ENCODE peak calls at places on chromosomes 11 and 22, in ten cellular contexts. One of them, this sample, is unnamed.
A peak's percentile ranks its signal among the peaks of the same experiment; 100 is the strongest.

GRCh38 chr11:24496728-24497396 is at the start of gene LUZP2:
- DNase-seq in H9: peak; percentile 77
- DNase-seq in OCI-LY7: no peak
- DNase-seq in lung: no peak
- DNase-seq in body of pancreas: peak; percentile 15
- DNase-seq in mammary epithelial cell: peak; percentile 28
- DNase-seq in adrenal gland: peak; percentile 56
- DNase-seq in lower lobe of right lung: peak; percentile 38
- DNase-seq in mucosa of descending colon: peak; percentile 10
- DNase-seq in A549: no peak
- DNase-seq in this sample: peak; percentile 35

GRCh38 chr11:16880184-16880583 is 134.0 kb downstream of the PLEKHA7 start:
- DNase-seq in H9: no peak
- DNase-seq in mammary epithelial cell: no peak
- DNase-seq in A549: no peak
- DNase-seq in adrenal gland: no peak
- DNase-seq in lower lobe of right lung: no peak
- DNase-seq in lung: no peak
- DNase-seq in mucosa of descending colon: no peak
- DNase-seq in OCI-LY7: no peak
- DNase-seq in body of pancreas: no peak
- DNase-seq in this sample: no peak

GRCh38 chr11:32173435-32173834 is 82.6 kb downstream of the RCN1 start:
- DNase-seq in mucosa of descending colon: peak; percentile 64
- DNase-seq in H9: peak; percentile 81
- DNase-seq in OCI-LY7: no peak
- DNase-seq in A549: peak; percentile 29
- DNase-seq in adrenal gland: peak; percentile 70
- DNase-seq in lung: peak; percentile 34
- DNase-seq in lower lobe of right lung: peak; percentile 52
- DNase-seq in mammary epithelial cell: peak; percentile 32
- DNase-seq in body of pancreas: peak; percentile 61
- DNase-seq in this sample: peak; percentile 39

GRCh38 chr11:35878736-35879135 is 65.1 kb upstream of the LDLRAD3 start:
- DNase-seq in OCI-LY7: no peak
- DNase-seq in A549: no peak
- DNase-seq in body of pancreas: no peak
- DNase-seq in mammary epithelial cell: no peak
- DNase-seq in H9: no peak
- DNase-seq in mucosa of descending colon: no peak
- DNase-seq in lung: no peak
- DNase-seq in lower lobe of right lung: no peak
- DNase-seq in adrenal gland: no peak
- DNase-seq in this sample: no peak

GRCh38 chr22:43088616-43088978 is 594 bp downstream of the TTLL1 start:
- DNase-seq in mammary epithelial cell: no peak
- DNase-seq in A549: no peak
- DNase-seq in lower lobe of right lung: no peak
- DNase-seq in adrenal gland: no peak
- DNase-seq in lung: no peak
- DNase-seq in body of pancreas: no peak
- DNase-seq in H9: no peak
- DNase-seq in OCI-LY7: no peak
- DNase-seq in mucosa of descending colon: no peak
- DNase-seq in this sample: no peak

GRCh38 chr11:32310218-32310601 is 125.1 kb downstream of the WT1 start:
- DNase-seq in lower lobe of right lung: peak; percentile 80
- DNase-seq in mammary epithelial cell: no peak
- DNase-seq in OCI-LY7: no peak
- DNase-seq in H9: no peak
- DNase-seq in adrenal gland: no peak
- DNase-seq in A549: no peak
- DNase-seq in mucosa of descending colon: no peak
- DNase-seq in lung: peak; percentile 65
- DNase-seq in body of pancreas: no peak
- DNase-seq in this sample: no peak

GRCh38 chr11:119816660-119817059 is 87.7 kb upstream of the NECTIN1 start:
- DNase-seq in adrenal gland: no peak
- DNase-seq in OCI-LY7: no peak
- DNase-seq in H9: no peak
- DNase-seq in mucosa of descending colon: no peak
- DNase-seq in lung: no peak
- DNase-seq in A549: no peak
- DNase-seq in body of pancreas: no peak
- DNase-seq in mammary epithelial cell: no peak
- DNase-seq in lower lobe of right lung: no peak
- DNase-seq in this sample: no peak

GRCh38 chr11:102527701-102528100 is 2.8 kb downstream of the MMP7 start:
- DNase-seq in mammary epithelial cell: no peak
- DNase-seq in lower lobe of right lung: no peak
- DNase-seq in H9: no peak
- DNase-seq in A549: no peak
- DNase-seq in lung: no peak
- DNase-seq in body of pancreas: no peak
- DNase-seq in adrenal gland: no peak
- DNase-seq in mucosa of descending colon: no peak
- DNase-seq in OCI-LY7: no peak
- DNase-seq in this sample: peak; percentile 47

GRCh38 chr11:10092426-10092825 is 201.6 kb downstream of the SBF2 start:
- DNase-seq in mammary epithelial cell: no peak
- DNase-seq in OCI-LY7: no peak
- DNase-seq in mucosa of descending colon: no peak
- DNase-seq in A549: no peak
- DNase-seq in H9: no peak
- DNase-seq in lower lobe of right lung: no peak
- DNase-seq in adrenal gland: no peak
- DNase-seq in lung: no peak
- DNase-seq in body of pancreas: no peak
- DNase-seq in this sample: no peak

GRCh38 chr11:34065505-34066203 is 14.1 kb downstream of the CAPRIN1 start:
- DNase-seq in adrenal gland: no peak
- DNase-seq in lower lobe of right lung: no peak
- DNase-seq in A549: no peak
- DNase-seq in lung: no peak
- DNase-seq in OCI-LY7: no peak
- DNase-seq in body of pancreas: no peak
- DNase-seq in H9: peak; percentile 44
- DNase-seq in mucosa of descending colon: no peak
- DNase-seq in mammary epithelial cell: peak; percentile 37
- DNase-seq in this sample: peak; percentile 37

GRCh38 chr22:45472426-45472825 is 30.3 kb upstream of the FBLN1 start:
- DNase-seq in body of pancreas: no peak
- DNase-seq in adrenal gland: no peak
- DNase-seq in lung: no peak
- DNase-seq in mammary epithelial cell: peak; percentile 23
- DNase-seq in A549: no peak
- DNase-seq in H9: no peak
- DNase-seq in mucosa of descending colon: no peak
- DNase-seq in OCI-LY7: no peak
- DNase-seq in lower lobe of right lung: no peak
- DNase-seq in this sample: no peak

GRCh38 chr22:45473626-45474237 is 29.0 kb upstream of the FBLN1 start:
- DNase-seq in A549: no peak
- DNase-seq in mammary epithelial cell: no peak
- DNase-seq in adrenal gland: no peak
- DNase-seq in OCI-LY7: no peak
- DNase-seq in lung: no peak
- DNase-seq in body of pancreas: no peak
- DNase-seq in mucosa of descending colon: no peak
- DNase-seq in lower lobe of right lung: peak; percentile 6
- DNase-seq in H9: no peak
- DNase-seq in this sample: no peak

GRCh38 chr22:45470871-45471270 is 31.8 kb upstream of the FBLN1 start:
- DNase-seq in mucosa of descending colon: no peak
- DNase-seq in H9: no peak
- DNase-seq in lower lobe of right lung: peak; percentile 10
- DNase-seq in lung: no peak
- DNase-seq in mammary epithelial cell: no peak
- DNase-seq in A549: no peak
- DNase-seq in OCI-LY7: no peak
- DNase-seq in body of pancreas: no peak
- DNase-seq in adrenal gland: no peak
- DNase-seq in this sample: no peak

GRCh38 chr22:45468872-45469572 is 33.7 kb upstream of the FBLN1 start:
- DNase-seq in adrenal gland: no peak
- DNase-seq in H9: no peak
- DNase-seq in body of pancreas: no peak
- DNase-seq in mucosa of descending colon: no peak
- DNase-seq in mammary epithelial cell: peak; percentile 85
- DNase-seq in A549: no peak
- DNase-seq in lower lobe of right lung: no peak
- DNase-seq in lung: no peak
- DNase-seq in OCI-LY7: no peak
- DNase-seq in this sample: peak; percentile 68

DNA sequence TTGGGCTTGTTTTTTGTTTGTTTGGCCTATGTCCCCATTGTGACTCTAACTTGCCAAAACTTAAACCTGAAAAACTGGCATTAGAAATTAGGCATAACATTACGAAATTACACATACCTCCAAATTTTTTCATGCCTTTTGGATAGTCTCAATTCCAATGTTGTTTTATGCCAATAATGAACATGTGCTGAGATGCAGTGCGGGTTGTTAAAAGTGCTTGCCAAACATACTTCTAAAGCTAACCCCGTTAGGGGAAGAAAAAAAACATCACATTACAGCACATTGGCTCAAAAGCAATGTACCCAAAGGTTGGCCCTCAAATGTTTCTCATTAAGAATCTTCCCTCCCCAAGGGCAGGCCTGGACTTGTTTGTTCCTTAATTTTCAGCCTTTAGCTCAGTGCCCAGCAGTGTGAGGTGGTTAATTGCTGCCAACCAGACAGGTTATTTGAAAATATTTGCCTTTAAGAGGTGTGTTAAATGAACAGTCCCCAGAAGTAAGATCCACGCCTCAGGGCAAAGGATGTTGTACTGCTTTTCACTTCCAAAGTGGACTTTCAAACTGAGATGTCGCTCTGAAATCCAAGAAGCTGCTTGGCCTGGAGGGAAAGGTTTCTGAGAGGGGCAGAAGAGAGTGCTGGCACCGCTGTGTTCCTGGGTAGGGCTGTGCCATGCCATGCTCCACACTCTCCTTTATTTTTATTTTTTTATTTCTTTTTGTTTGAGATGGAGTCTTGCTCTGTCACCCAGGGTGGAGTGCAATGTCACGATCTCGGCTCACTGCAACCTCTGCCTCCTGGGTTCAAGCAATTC is 32.9 kb upstream of the FBLN1 start:
- DNase-seq in H9: no peak
- DNase-seq in mucosa of descending colon: no peak
- DNase-seq in lung: no peak
- DNase-seq in lower lobe of right lung: peak; percentile 7
- DNase-seq in mammary epithelial cell: peak; percentile 78
- DNase-seq in adrenal gland: no peak
- DNase-seq in OCI-LY7: no peak
- DNase-seq in body of pancreas: no peak
- DNase-seq in A549: no peak
- DNase-seq in this sample: no peak
- TF ChIP-seq CTCF in H9: no peak
- TF ChIP-seq CTCF in mucosa of descending colon: no peak
- TF ChIP-seq CTCF in lung: no peak
- TF ChIP-seq CTCF in lower lobe of right lung: no peak
- TF ChIP-seq CTCF in mammary epithelial cell: no peak
- TF ChIP-seq CTCF in adrenal gland: no peak
- TF ChIP-seq CTCF in OCI-LY7: no peak
- TF ChIP-seq CTCF in body of pancreas: no peak
- TF ChIP-seq CTCF in A549: no peak
- TF ChIP-seq CTCF in this sample: no peak

GRCh38 chr11:90717522-90717921 is 494.7 kb upstream of the CHORDC1 start:
- DNase-seq in H9: no peak
- DNase-seq in OCI-LY7: no peak
- DNase-seq in adrenal gland: no peak
- DNase-seq in lower lobe of right lung: no peak
- DNase-seq in lung: no peak
- DNase-seq in mammary epithelial cell: no peak
- DNase-seq in mucosa of descending colon: no peak
- DNase-seq in A549: no peak
- DNase-seq in body of pancreas: no peak
- DNase-seq in this sample: no peak
- H3K9me3 ChIP-seq in H9: no peaks in the 10 kb centered on the region
- H3K9me3 ChIP-seq in OCI-LY7: peaks cover 6% of the 10 kb centered on the region
- H3K9me3 ChIP-seq in adrenal gland: peaks cover 10% of the 10 kb centered on the region
- H3K9me3 ChIP-seq in lower lobe of right lung: peaks cover 9% of the 10 kb centered on the region
- H3K9me3 ChIP-seq in lung: peaks cover 4% of the 10 kb centered on the region
- H3K9me3 ChIP-seq in mammary epithelial cell: no peaks in the 10 kb centered on the region
- H3K9me3 ChIP-seq in mucosa of descending colon: peaks cover 20% of the 10 kb centered on the region
- H3K9me3 ChIP-seq in A549: peaks cover 3% of the 10 kb centered on the region
- H3K9me3 ChIP-seq in body of pancreas: no peaks in the 10 kb centered on the region
- H3K9me3 ChIP-seq in this sample: no peaks in the 10 kb centered on the region

DNA sequence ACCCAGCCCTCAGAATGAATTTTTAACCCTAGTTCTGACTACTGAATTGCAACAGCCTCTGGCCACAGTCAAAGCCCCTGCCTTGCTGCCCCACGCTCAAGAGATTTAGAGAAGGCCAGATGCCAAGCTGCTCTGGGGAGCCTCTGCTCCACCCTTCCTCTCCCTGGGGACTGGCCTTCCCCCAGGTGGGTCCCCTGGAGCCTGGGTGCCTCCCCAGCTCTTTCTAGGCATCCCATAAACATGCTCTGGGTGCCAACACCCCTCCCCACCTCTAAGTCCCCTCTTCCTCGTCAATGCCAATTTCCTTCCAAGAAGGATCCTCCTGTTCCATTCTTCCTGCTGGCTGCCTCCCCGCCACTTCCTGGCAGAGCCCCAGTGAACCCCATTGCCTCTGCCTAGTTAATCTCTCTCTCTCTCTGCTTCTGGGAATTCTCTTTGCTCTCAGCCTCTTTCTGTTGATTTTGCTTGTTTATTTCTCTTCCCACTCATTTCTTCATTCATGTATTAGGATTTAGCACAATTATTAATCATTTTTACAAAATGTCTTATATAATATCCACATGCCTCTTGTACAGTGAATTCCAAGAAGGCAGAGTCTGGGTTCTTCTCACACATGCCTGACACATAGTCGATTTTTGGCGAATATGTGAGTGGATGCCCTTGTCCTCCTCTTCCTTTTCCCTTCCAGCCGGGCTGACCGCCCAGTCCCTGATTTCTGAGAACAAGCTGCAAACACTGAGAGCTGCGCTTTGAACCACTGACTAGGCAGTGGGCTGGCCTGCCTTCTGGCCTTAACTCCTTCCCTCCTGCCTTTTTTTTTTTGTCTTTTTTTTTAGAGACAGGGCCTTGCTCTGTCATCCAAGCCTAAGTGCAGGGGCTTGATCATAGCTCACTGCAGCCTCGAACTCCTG is 17.5 kb downstream of the UQCR10 start:
- DNase-seq in A549: no peak
- DNase-seq in adrenal gland: peak; percentile 87
- DNase-seq in OCI-LY7: no peak
- DNase-seq in H9: no peak
- DNase-seq in mucosa of descending colon: no peak
- DNase-seq in lower lobe of right lung: no peak
- DNase-seq in body of pancreas: peak; percentile 53
- DNase-seq in mammary epithelial cell: no peak
- DNase-seq in lung: no peak
- DNase-seq in this sample: no peak
- H3K4me1 ChIP-seq in A549: peaks cover 16% of the 10 kb centered on the region
- H3K4me1 ChIP-seq in adrenal gland: peaks cover 63% of the 10 kb centered on the region
- H3K4me1 ChIP-seq in OCI-LY7: no peaks in the 10 kb centered on the region
- H3K4me1 ChIP-seq in H9: no peaks in the 10 kb centered on the region
- H3K4me1 ChIP-seq in mucosa of descending colon: peaks cover 9% of the 10 kb centered on the region
- H3K4me1 ChIP-seq in lower lobe of right lung: peaks cover 15% of the 10 kb centered on the region
- H3K4me1 ChIP-seq in body of pancreas: peaks cover 86% of the 10 kb centered on the region
- H3K4me1 ChIP-seq in mammary epithelial cell: peaks cover 30% of the 10 kb centered on the region
- H3K4me1 ChIP-seq in lung: no peaks in the 10 kb centered on the region
- H3K4me1 ChIP-seq in this sample: peaks cover 23% of the 10 kb centered on the region

GRCh38 chr11:40129276-40129675 is 1330.2 kb downstream of the LRRC4C start:
- DNase-seq in mammary epithelial cell: no peak
- DNase-seq in mucosa of descending colon: no peak
- DNase-seq in lung: no peak
- DNase-seq in adrenal gland: no peak
- DNase-seq in body of pancreas: no peak
- DNase-seq in lower lobe of right lung: no peak
- DNase-seq in OCI-LY7: no peak
- DNase-seq in H9: no peak
- DNase-seq in A549: no peak
- DNase-seq in this sample: no peak
- TF ChIP-seq CTCF in mammary epithelial cell: no peak
- TF ChIP-seq CTCF in mucosa of descending colon: no peak
- TF ChIP-seq CTCF in lung: no peak
- TF ChIP-seq CTCF in adrenal gland: no peak
- TF ChIP-seq CTCF in body of pancreas: no peak
- TF ChIP-seq CTCF in lower lobe of right lung: peak; percentile 25
- TF ChIP-seq CTCF in OCI-LY7: peak; percentile 28
- TF ChIP-seq CTCF in H9: peak; percentile 67
- TF ChIP-seq CTCF in A549: no peak
- TF ChIP-seq CTCF in this sample: peak; percentile 24